ENCODE peak calls at places on chromosome 10, in eight cellular contexts. One of them, this sample, is unnamed.

GRCh38 chr10:32054087-32054486 is 2.1 kb downstream of the KIF5B start:
- DNase-seq in spleen: no peak
- DNase-seq in esophagus muscularis mucosa: no peak
- DNase-seq in body of pancreas: peak; percentile 40
- DNase-seq in HCT116: no peak
- DNase-seq in uterus: no peak
- DNase-seq in prostate gland: peak; percentile 14
- DNase-seq in tibial nerve: no peak
- DNase-seq in this sample: no peak

GRCh38 chr10:93861825-93862224 is 32.0 kb upstream of the SLC35G1 start:
- DNase-seq in uterus: no peak
- DNase-seq in HCT116: no peak
- DNase-seq in spleen: no peak
- DNase-seq in prostate gland: no peak
- DNase-seq in tibial nerve: no peak
- DNase-seq in esophagus muscularis mucosa: peak; percentile 53
- DNase-seq in body of pancreas: no peak
- DNase-seq in this sample: no peak

GRCh38 chr10:50552308-50552707 is 71.4 kb downstream of the SGMS1 start:
- DNase-seq in HCT116: no peak
- DNase-seq in uterus: no peak
- DNase-seq in prostate gland: no peak
- DNase-seq in tibial nerve: no peak
- DNase-seq in esophagus muscularis mucosa: no peak
- DNase-seq in spleen: no peak
- DNase-seq in body of pancreas: no peak
- DNase-seq in this sample: no peak

GRCh38 chr10:48579251-48579960 is 25.5 kb downstream of the ARHGAP22 start:
- DNase-seq in uterus: no peak
- DNase-seq in tibial nerve: no peak
- DNase-seq in HCT116: no peak
- DNase-seq in prostate gland: no peak
- DNase-seq in esophagus muscularis mucosa: no peak
- DNase-seq in spleen: no peak
- DNase-seq in body of pancreas: no peak
- DNase-seq in this sample: no peak

GRCh38 chr10:541750-542371 is 147.6 kb downstream of the DIP2C start:
- DNase-seq in esophagus muscularis mucosa: no peak
- DNase-seq in uterus: no peak
- DNase-seq in HCT116: no peak
- DNase-seq in prostate gland: no peak
- DNase-seq in tibial nerve: no peak
- DNase-seq in body of pancreas: no peak
- DNase-seq in spleen: peak; percentile 77
- DNase-seq in this sample: peak; percentile 43

GRCh38 chr10:110488124-110488681 is 9.5 kb upstream of the DUSP5 start:
- DNase-seq in body of pancreas: no peak
- DNase-seq in spleen: no peak
- DNase-seq in tibial nerve: no peak
- DNase-seq in uterus: no peak
- DNase-seq in HCT116: no peak
- DNase-seq in esophagus muscularis mucosa: no peak
- DNase-seq in prostate gland: no peak
- DNase-seq in this sample: no peak

GRCh38 chr10:72088879-72089585 is 681 bp upstream of the SPOCK2 start:
- DNase-seq in tibial nerve: no peak
- DNase-seq in uterus: no peak
- DNase-seq in body of pancreas: no peak
- DNase-seq in esophagus muscularis mucosa: no peak
- DNase-seq in prostate gland: no peak
- DNase-seq in HCT116: no peak
- DNase-seq in spleen: peak; percentile 86
- DNase-seq in this sample: no peak

GRCh38 chr10:49768731-49769130 is 6.6 kb upstream of the OGDHL start:
- DNase-seq in uterus: no peak
- DNase-seq in HCT116: no peak
- DNase-seq in spleen: no peak
- DNase-seq in prostate gland: no peak
- DNase-seq in esophagus muscularis mucosa: no peak
- DNase-seq in body of pancreas: no peak
- DNase-seq in tibial nerve: no peak
- DNase-seq in this sample: no peak

GRCh38 chr10:34655286-34656170 is 159.6 kb downstream of the PARD3 start:
- DNase-seq in esophagus muscularis mucosa: no peak
- DNase-seq in prostate gland: peak; percentile 54
- DNase-seq in uterus: no peak
- DNase-seq in HCT116: peak; percentile 63
- DNase-seq in body of pancreas: peak; percentile 72
- DNase-seq in tibial nerve: no peak
- DNase-seq in spleen: no peak
- DNase-seq in this sample: no peak

GRCh38 chr10:128526793-128527375 is 400.7 kb upstream of the MKI67 start:
- DNase-seq in HCT116: no peak
- DNase-seq in tibial nerve: no peak
- DNase-seq in uterus: no peak
- DNase-seq in body of pancreas: peak; percentile 12
- DNase-seq in esophagus muscularis mucosa: no peak
- DNase-seq in spleen: no peak
- DNase-seq in prostate gland: no peak
- DNase-seq in this sample: peak; percentile 27

GRCh38 chr10:5447071-5447470 is 34.7 kb downstream of the NET1 start:
- DNase-seq in body of pancreas: no peak
- DNase-seq in HCT116: no peak
- DNase-seq in esophagus muscularis mucosa: no peak
- DNase-seq in spleen: no peak
- DNase-seq in prostate gland: no peak
- DNase-seq in tibial nerve: no peak
- DNase-seq in uterus: no peak
- DNase-seq in this sample: no peak
- H3K27ac ChIP-seq in body of pancreas: peak overlapping the region; percentile 88
- H3K27ac ChIP-seq in HCT116: no peak overlapping the region
- H3K27ac ChIP-seq in esophagus muscularis mucosa: peak overlapping the region; percentile 79
- H3K27ac ChIP-seq in spleen: peak overlapping the region; percentile 53
- H3K27ac ChIP-seq in prostate gland: peak overlapping the region; percentile 85
- H3K27ac ChIP-seq in tibial nerve: peak overlapping the region; percentile 73
- H3K27ac ChIP-seq in uterus: peak overlapping the region; percentile 88
- H3K27ac ChIP-seq in this sample: no peak overlapping the region

GRCh38 chr10:102240467-102241036 is 760 bp downstream of the PITX3 start:
- DNase-seq in esophagus muscularis mucosa: no peak
- DNase-seq in spleen: no peak
- DNase-seq in body of pancreas: peak; percentile 15
- DNase-seq in prostate gland: no peak
- DNase-seq in HCT116: no peak
- DNase-seq in uterus: peak; percentile 22
- DNase-seq in tibial nerve: no peak
- DNase-seq in this sample: no peak
- H3K4me3 ChIP-seq in esophagus muscularis mucosa: peak overlapping the region; percentile 64
- H3K4me3 ChIP-seq in spleen: peak overlapping the region; percentile 54
- H3K4me3 ChIP-seq in body of pancreas: no peak overlapping the region
- H3K4me3 ChIP-seq in prostate gland: peak overlapping the region; percentile 49
- H3K4me3 ChIP-seq in HCT116: peak overlapping the region; percentile 60
- H3K4me3 ChIP-seq in uterus: peak overlapping the region; percentile 42
- H3K4me3 ChIP-seq in tibial nerve: peak overlapping the region; percentile 63
- H3K4me3 ChIP-seq in this sample: peak overlapping the region; percentile 60

DNA sequence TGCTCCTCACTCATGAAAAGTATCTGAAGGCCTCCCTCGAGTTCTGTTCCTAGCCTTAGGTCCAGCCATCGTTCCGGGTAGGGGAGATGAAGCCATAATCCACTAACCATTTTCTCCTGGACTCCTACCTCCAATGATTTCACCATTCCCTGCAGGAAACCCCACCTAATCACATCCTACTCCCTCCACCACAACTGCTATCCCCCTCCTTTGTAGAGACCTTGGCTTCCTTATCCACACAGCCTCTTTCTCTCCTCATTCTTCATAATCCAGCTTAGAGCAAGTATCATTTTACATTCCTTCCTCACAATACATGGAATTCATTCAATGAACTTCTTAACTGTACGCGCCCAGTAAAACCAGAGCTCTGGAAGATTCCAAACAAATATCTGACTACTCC is 18.7 kb downstream of the HNRNPF start:
- DNase-seq in spleen: peak; percentile 22
- DNase-seq in body of pancreas: no peak
- DNase-seq in HCT116: no peak
- DNase-seq in prostate gland: no peak
- DNase-seq in uterus: no peak
- DNase-seq in tibial nerve: no peak
- DNase-seq in esophagus muscularis mucosa: no peak
- DNase-seq in this sample: no peak
- TF ChIP-seq POLR2A in spleen: no peak
- TF ChIP-seq POLR2A in body of pancreas: no peak
- TF ChIP-seq POLR2A in HCT116: no peak
- TF ChIP-seq POLR2A in prostate gland: no peak
- TF ChIP-seq POLR2A in uterus: no peak
- TF ChIP-seq POLR2A in tibial nerve: no peak
- TF ChIP-seq POLR2A in esophagus muscularis mucosa: no peak
- TF ChIP-seq POLR2A in this sample: no peak

GRCh38 chr10:78650122-78650521 is 418.6 kb upstream of the ZMIZ1 start:
- DNase-seq in HCT116: no peak
- DNase-seq in esophagus muscularis mucosa: no peak
- DNase-seq in prostate gland: no peak
- DNase-seq in tibial nerve: no peak
- DNase-seq in spleen: no peak
- DNase-seq in uterus: no peak
- DNase-seq in body of pancreas: no peak
- DNase-seq in this sample: no peak

GRCh38 chr10:78654047-78654590 is 414.6 kb upstream of the ZMIZ1 start:
- DNase-seq in spleen: no peak
- DNase-seq in uterus: no peak
- DNase-seq in HCT116: no peak
- DNase-seq in esophagus muscularis mucosa: no peak
- DNase-seq in body of pancreas: no peak
- DNase-seq in prostate gland: no peak
- DNase-seq in tibial nerve: no peak
- DNase-seq in this sample: no peak

GRCh38 chr10:78653555-78653954 is 415.2 kb upstream of the ZMIZ1 start:
- DNase-seq in tibial nerve: no peak
- DNase-seq in HCT116: no peak
- DNase-seq in prostate gland: no peak
- DNase-seq in uterus: no peak
- DNase-seq in spleen: no peak
- DNase-seq in body of pancreas: no peak
- DNase-seq in esophagus muscularis mucosa: no peak
- DNase-seq in this sample: no peak

GRCh38 chr10:78649429-78649828 is 419.3 kb upstream of the ZMIZ1 start:
- DNase-seq in tibial nerve: no peak
- DNase-seq in uterus: no peak
- DNase-seq in esophagus muscularis mucosa: no peak
- DNase-seq in HCT116: no peak
- DNase-seq in body of pancreas: no peak
- DNase-seq in spleen: no peak
- DNase-seq in prostate gland: no peak
- DNase-seq in this sample: no peak

DNA sequence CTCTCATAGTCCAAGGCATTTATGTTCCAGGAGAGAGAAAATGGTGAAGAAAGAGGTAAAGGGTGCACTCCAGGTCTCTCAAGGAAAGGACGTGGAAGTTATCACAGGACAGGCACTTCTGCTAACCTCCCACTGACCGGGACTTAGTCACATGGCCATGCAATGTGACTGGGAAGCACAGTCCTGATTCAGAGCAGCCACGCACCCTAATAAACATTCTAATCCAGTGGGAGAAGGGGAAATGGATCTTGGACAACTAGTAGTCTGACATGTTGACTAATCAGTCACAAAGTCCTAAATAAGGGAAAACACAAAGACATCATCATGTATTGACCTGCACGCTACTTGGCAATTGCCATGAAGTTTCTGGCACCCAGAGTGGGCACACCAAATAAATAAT is 417.5 kb upstream of the ZMIZ1 start:
- DNase-seq in esophagus muscularis mucosa: no peak
- DNase-seq in body of pancreas: no peak
- DNase-seq in spleen: no peak
- DNase-seq in prostate gland: no peak
- DNase-seq in uterus: no peak
- DNase-seq in tibial nerve: no peak
- DNase-seq in HCT116: no peak
- DNase-seq in this sample: no peak
- H3K27ac ChIP-seq in esophagus muscularis mucosa: no peak overlapping the region
- H3K27ac ChIP-seq in body of pancreas: no peak overlapping the region
- H3K27ac ChIP-seq in spleen: no peak overlapping the region
- H3K27ac ChIP-seq in prostate gland: no peak overlapping the region
- H3K27ac ChIP-seq in uterus: no peak overlapping the region
- H3K27ac ChIP-seq in tibial nerve: no peak overlapping the region
- H3K27ac ChIP-seq in HCT116: no peak overlapping the region
- H3K27ac ChIP-seq in this sample: no peak overlapping the region

GRCh38 chr10:103697787-103698186 is 157.6 kb downstream of the SH3PXD2A start:
- DNase-seq in uterus: no peak
- DNase-seq in HCT116: no peak
- DNase-seq in body of pancreas: no peak
- DNase-seq in tibial nerve: no peak
- DNase-seq in spleen: no peak
- DNase-seq in esophagus muscularis mucosa: no peak
- DNase-seq in prostate gland: no peak
- DNase-seq in this sample: no peak

GRCh38 chr10:103695584-103696005 is 159.8 kb downstream of the SH3PXD2A start:
- DNase-seq in uterus: no peak
- DNase-seq in HCT116: no peak
- DNase-seq in esophagus muscularis mucosa: no peak
- DNase-seq in prostate gland: no peak
- DNase-seq in spleen: no peak
- DNase-seq in tibial nerve: no peak
- DNase-seq in body of pancreas: no peak
- DNase-seq in this sample: no peak

GRCh38 chr10:103698266-103698665 is 157.1 kb downstream of the SH3PXD2A start:
- DNase-seq in body of pancreas: no peak
- DNase-seq in HCT116: no peak
- DNase-seq in spleen: no peak
- DNase-seq in prostate gland: no peak
- DNase-seq in tibial nerve: no peak
- DNase-seq in esophagus muscularis mucosa: no peak
- DNase-seq in uterus: no peak
- DNase-seq in this sample: no peak

GRCh38 chr10:103696411-103697145 is 158.8 kb downstream of the SH3PXD2A start:
- DNase-seq in tibial nerve: no peak
- DNase-seq in HCT116: peak; percentile 83
- DNase-seq in prostate gland: no peak
- DNase-seq in esophagus muscularis mucosa: no peak
- DNase-seq in uterus: peak; percentile 61
- DNase-seq in body of pancreas: peak; percentile 23
- DNase-seq in spleen: peak; percentile 81
- DNase-seq in this sample: peak; percentile 81

GRCh38 chr10:103696094-103696410 is 159.3 kb downstream of the SH3PXD2A start:
- DNase-seq in uterus: no peak
- DNase-seq in esophagus muscularis mucosa: no peak
- DNase-seq in spleen: no peak
- DNase-seq in HCT116: no peak
- DNase-seq in body of pancreas: no peak
- DNase-seq in prostate gland: no peak
- DNase-seq in tibial nerve: no peak
- DNase-seq in this sample: peak; percentile 17
- H3K4me3 ChIP-seq in uterus: no peak overlapping the region
- H3K4me3 ChIP-seq in esophagus muscularis mucosa: no peak overlapping the region
- H3K4me3 ChIP-seq in spleen: no peak overlapping the region
- H3K4me3 ChIP-seq in HCT116: peak overlapping the region; percentile 14
- H3K4me3 ChIP-seq in body of pancreas: no peak overlapping the region
- H3K4me3 ChIP-seq in prostate gland: no peak overlapping the region
- H3K4me3 ChIP-seq in tibial nerve: no peak overlapping the region
- H3K4me3 ChIP-seq in this sample: no peak overlapping the region

This sample was measured in heart left ventricle.